ENCODE peak calls at places on chromosomes 16 and 17, in four cellular contexts. Y is endodermal cell, C is heart right ventricle, V is ovary. T is an unnamed sample.

GRCh38 chr16:6218855-6219254 is 1113.8 kb upstream of the RBFOX1 start:
- DNase-seq in C (no peak), Y (no peak), V (no peak), T (no peak)

GRCh38 chr16:85288869-85289660 is 176.8 kb upstream of the CIBAR2 start:
- DNase-seq in V (no peak), C (no peak), Y (no peak), T (no peak)

GRCh38 chr17:557371-557770 is 157.3 kb downstream of the VPS53 start:
- DNase-seq in C (no peak), Y (no peak), V (no peak), T (no peak)

GRCh38 chr16:67281536-67282446 is 2.5 kb downstream of the PLEKHG4 start:
- DNase-seq in V (no peak), Y (no peak), C (no peak), T (no peak)

GRCh38 chr17:74211929-74212261 is 1.5 kb upstream of the TTYH2 start:
- DNase-seq in V (no peak), Y (no peak), C (no peak), T (no peak)

GRCh38 chr17:81434079-81434478 is 38.8 kb downstream of the BAHCC1 start:
- DNase-seq in Y (no peak), C (peak; percentile 48), V (no peak), T (no peak)

GRCh38 chr17:17682293-17682736 is 1.1 kb downstream of the RAI1 start:
- DNase-seq in C (peak; percentile 59), Y (peak; percentile 62), V (no peak), T (no peak)

GRCh38 chr17:66373944-66374817 is 71.8 kb downstream of the PRKCA start:
- DNase-seq in V (no peak), Y (peak; percentile 86), C (peak; percentile 41), T (no peak)

GRCh38 chr17:9239821-9240658 is 218.7 kb downstream of the NTN1 start:
- DNase-seq in C (peak; percentile 82), Y (peak; percentile 93), V (peak; percentile 79), T (no peak)

GRCh38 chr17:71883845-71884244 is 237.0 kb upstream of the SOX9 start:
- DNase-seq in V (no peak), Y (no peak), C (no peak), T (no peak)

GRCh38 chr17:81895400-81895799 is 3.9 kb downstream of the ANAPC11 start:
- DNase-seq in Y (no peak), V (no peak), C (no peak), T (no peak)

GRCh38 chr17:10316986-10317834 is 55.6 kb downstream of the MYH13 start:
- DNase-seq in Y (peak; percentile 94), V (peak; percentile 46), C (peak; percentile 46), T (no peak)

GRCh38 chr16:80147021-80147680 is 393.6 kb upstream of the DYNLRB2 start:
- DNase-seq in C (no peak), Y (no peak), V (no peak), T (no peak)

GRCh38 chr17:45092932-45093430 is 31.9 kb downstream of the NMT1 start:
- DNase-seq in V (peak; percentile 88), Y (no peak), C (peak; percentile 74), T (peak; percentile 96)

GRCh38 chr17:39701012-39701783 is 1.3 kb downstream of the ERBB2 start:
- DNase-seq in C (no peak), Y (no peak), V (no peak), T (no peak)

GRCh38 chr16:14444979-14445810 is 184.9 kb downstream of the PARN start:
- DNase-seq in Y (no peak), V (no peak), C (no peak), T (no peak)

GRCh38 chr17:12180644-12181261 is 160.1 kb downstream of the MAP2K4 start:
- DNase-seq in Y (peak; percentile 69), C (no peak), V (peak; percentile 49), T (peak; percentile 52)

GRCh38 chr16:85523602-85524364 is 89.3 kb upstream of the GSE1 start:
- DNase-seq in Y (peak; percentile 89), C (peak; percentile 72), V (peak; percentile 53), T (peak; percentile 35)

GRCh38 chr16:15952265-15952711 is 2.9 kb downstream of the ABCC1 start:
- DNase-seq in C (no peak), Y (no peak), V (no peak), T (no peak)

GRCh38 chr17:39737331-39737760 is 392 bp upstream of the GRB7 start:
- DNase-seq in Y (no peak), C (no peak), V (no peak), T (no peak)

GRCh38 chr17:65294184-65294719 is 157.1 kb downstream of the RGS9 start:
- DNase-seq in C (peak; percentile 28), Y (peak; percentile 95), V (peak; percentile 63), T (peak; percentile 60)

GRCh38 chr17:6596941-6597340 is 40.6 kb upstream of the PITPNM3 start:
- DNase-seq in Y (no peak), V (no peak), C (no peak), T (no peak)

GRCh38 chr16:35171106-35171505 is 1711.7 kb downstream of the TP53TG3F start:
- DNase-seq in V (no peak), Y (no peak), C (no peak), T (no peak)

GRCh38 chr16:7338826-7339225 is 6.2 kb downstream of the RBFOX1 start:
- DNase-seq in V (no peak), C (no peak), Y (no peak), T (no peak)

GRCh38 chr17:79931517-79932309 is 92.5 kb upstream of the CBX4 start:
- DNase-seq in Y (no peak), V (no peak), C (no peak), T (no peak)

GRCh38 chr16:8936421-8936820 is 27.3 kb downstream of the USP7 start:
- DNase-seq in Y (peak; percentile 92), V (no peak), C (no peak), T (peak; percentile 37)

GRCh38 chr16:85475233-85475632 is 137.9 kb upstream of the GSE1 start:
- DNase-seq in Y (no peak), C (no peak), V (no peak), T (no peak)

DNA sequence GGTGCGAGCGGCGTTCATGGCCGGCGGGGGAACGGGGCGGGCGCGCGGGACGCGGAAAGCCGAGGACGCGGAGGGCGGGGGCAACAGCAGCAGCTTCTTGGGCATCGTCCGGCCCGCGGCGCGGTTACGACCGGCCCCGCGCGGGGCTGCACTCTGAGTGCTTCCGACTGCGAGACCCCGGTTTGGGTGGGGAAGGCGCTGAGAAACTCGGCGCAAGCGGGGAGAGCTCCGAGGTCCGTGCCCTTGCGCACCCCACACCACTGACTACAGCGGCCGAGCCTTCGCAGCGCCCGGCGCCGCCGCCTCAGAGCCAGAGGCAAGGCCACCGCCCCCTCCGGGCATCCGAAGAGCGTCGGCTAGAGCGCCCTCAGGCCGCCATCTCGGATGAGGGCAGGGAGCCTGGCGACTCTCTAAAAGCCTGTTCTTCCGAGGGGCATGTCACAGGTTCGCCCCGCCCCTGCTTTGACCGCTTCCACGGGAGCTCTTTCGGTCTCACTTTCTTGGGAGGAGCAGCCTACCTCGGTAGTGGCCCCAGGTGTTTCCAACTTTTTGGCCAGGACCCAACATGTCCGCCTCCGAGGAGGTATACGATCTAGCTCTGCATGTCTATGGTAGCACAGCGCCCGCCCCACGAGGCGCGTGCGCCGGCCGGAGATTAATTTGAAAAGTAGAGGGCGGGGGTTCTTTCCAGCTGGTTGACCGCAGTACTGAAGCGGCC is at the start of gene PRPSAP1:
- DNase-seq in Y (peak; percentile 98), V (peak; percentile 82), C (peak; percentile 86), T (peak; percentile 65)
- TF ChIP-seq CTCF in Y (peak; percentile 62), V (peak; percentile 49), C (peak; percentile 43), T (peak; percentile 64)

GRCh38 chr16:10412935-10413601 is 27.2 kb downstream of the ATF7IP2 start:
- DNase-seq in C (no peak), Y (no peak), V (no peak), T (no peak)

GRCh38 chr16:10402975-10403374 is 17.1 kb downstream of the ATF7IP2 start:
- DNase-seq in V (no peak), C (no peak), Y (no peak), T (no peak)

GRCh38 chr16:10405386-10405939 is 19.6 kb downstream of the ATF7IP2 start:
- DNase-seq in Y (no peak), C (no peak), V (no peak), T (peak; percentile 13)

GRCh38 chr16:10410469-10410868 is 24.6 kb downstream of the ATF7IP2 start:
- DNase-seq in C (no peak), Y (no peak), V (no peak), T (no peak)

GRCh38 chr16:10408824-10409381 is 23.0 kb downstream of the ATF7IP2 start:
- DNase-seq in Y (no peak), C (no peak), V (no peak), T (no peak)
- H3K4me3 ChIP-seq in Y (peak overlapping the region; percentile 27), C (no peak overlapping the region), V (no peak overlapping the region), T (no peak overlapping the region)

DNA sequence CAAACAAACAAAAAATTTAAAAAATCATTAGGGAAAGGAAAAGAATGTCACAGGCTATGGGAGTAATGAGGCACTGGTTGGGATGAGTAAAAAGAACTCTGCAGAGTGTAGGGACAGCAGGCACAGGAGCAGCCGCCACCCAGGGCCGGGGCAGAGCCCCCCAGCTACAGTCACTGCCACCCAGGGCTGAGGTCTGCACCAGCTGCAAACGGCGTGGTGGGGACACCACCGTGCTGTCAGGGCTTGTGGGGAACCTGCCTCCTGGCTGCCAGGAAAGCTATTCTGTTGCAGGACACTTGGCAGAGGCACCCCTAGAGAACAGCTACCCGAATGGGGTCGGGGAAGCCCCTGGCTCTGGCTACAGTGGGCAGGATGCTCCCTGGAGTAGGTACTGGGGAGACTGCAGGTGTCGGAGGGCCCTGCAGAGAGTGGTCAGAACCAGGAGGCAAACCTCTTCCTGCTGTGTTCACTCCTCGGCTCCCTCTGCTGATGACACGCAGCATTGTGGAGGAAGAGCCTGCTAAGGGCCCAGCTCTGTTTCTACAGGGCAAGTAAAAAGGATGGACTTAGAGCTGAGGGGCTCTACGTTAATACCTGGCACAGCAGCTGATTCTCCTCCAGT is 32.3 kb upstream of the CAPN15 start:
- DNase-seq in V (no peak), Y (peak; percentile 91), C (no peak), T (no peak)
- TF ChIP-seq CTCF in V (no peak), Y (peak; percentile 74), C (no peak), T (peak; percentile 54)

DNA sequence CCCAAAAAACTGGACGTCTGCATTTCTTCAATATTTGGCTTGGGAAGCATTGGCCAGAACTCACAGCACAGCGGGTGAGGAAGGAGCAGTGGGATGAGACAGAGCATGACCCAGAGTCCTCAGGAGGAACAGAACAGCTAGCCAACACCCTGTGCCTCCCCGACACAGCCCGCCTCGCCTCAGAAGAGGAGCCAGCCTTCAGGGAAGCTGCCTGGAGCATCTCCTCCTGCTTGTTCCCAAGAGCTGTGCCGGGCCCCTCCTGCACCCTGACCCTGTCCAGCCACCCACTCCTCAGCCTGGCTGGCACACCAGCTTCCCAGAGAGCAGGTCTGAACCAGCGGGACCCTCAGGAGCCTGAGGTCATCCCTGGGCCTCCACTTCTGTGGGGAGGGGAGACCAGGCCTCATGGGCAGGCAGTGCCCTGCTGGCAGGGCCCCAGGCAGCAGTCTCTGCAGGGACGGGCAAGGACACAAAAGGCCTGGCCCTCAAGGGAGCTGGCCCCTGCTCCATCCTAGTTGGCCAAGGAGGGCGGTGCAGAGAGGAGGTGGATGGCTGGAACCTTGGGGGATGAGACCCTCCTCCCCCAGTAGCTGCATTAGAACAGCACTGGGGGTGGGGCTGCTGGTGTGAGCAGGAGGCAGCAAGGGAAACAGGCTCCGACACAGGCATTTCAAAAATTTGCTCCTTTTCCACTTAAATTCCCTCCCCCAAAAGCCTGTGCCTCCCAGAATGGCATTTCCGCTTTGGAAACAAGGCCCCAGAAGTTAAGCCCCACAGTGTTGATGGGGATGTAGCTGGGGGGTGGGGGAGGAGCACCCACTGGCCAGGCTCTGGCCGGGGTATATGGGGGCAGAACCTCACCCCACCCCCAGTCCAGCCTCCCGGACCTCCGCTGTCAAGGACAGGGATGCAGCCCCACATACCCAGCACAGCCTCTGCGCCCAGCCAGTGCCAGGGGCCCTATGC is 1.8 kb upstream of the BCAR1 start:
- DNase-seq in V (peak; percentile 49), C (peak; percentile 21), Y (peak; percentile 95), T (no peak)
- H3K4me3 ChIP-seq in V (no peak overlapping the region), C (no peak overlapping the region), Y (no peak overlapping the region), T (peak overlapping the region; percentile 14)